ENCODE peak calls at places on chromosomes 2 and 18, in ten cellular contexts. V, S, N, H, J, T, Y, A, P and Z are unnamed samples.

GRCh38 chr2:105403785-105404698 is 5.2 kb upstream of the FHL2 start:
- DNase-seq in V (peak; percentile 61), S (no peak), N (no peak), H (no peak), J (no peak), T (no peak), Y (no peak), A (no peak), P (no peak), Z (no peak)

GRCh38 chr2:115427436-115427835 is 985.0 kb downstream of the DPP10 start:
- DNase-seq in V (no peak), S (no peak), N (no peak), H (no peak), J (no peak), T (no peak), Y (no peak), A (no peak), P (no peak), Z (no peak)

GRCh38 chr2:236607471-236608307 is 38.1 kb downstream of the ACKR3 start:
- DNase-seq in V (no peak), S (peak; percentile 31), N (no peak), H (no peak), J (no peak), T (no peak), Y (no peak), A (no peak), P (no peak), Z (no peak)

GRCh38 chr18:59220164-59220783 is 316 bp downstream of the GRP start:
- DNase-seq in V (no peak), S (no peak), N (no peak), H (no peak), J (no peak), T (no peak), Y (peak; percentile 41), A (no peak), P (peak; percentile 57), Z (no peak)

GRCh38 chr2:103161456-103162289 is 399.8 kb downstream of the TMEM182 start:
- DNase-seq in V (peak; percentile 61), S (no peak), N (no peak), H (no peak), J (peak; percentile 5), T (no peak), Y (peak; percentile 76), A (no peak), P (no peak), Z (no peak)

GRCh38 chr2:100173907-100174525 is 31.6 kb upstream of the AFF3 start:
- DNase-seq in V (no peak), S (no peak), N (no peak), H (no peak), J (no peak), T (no peak), Y (no peak), A (no peak), P (no peak), Z (no peak)

GRCh38 chr18:56185126-56185525 is 453.3 kb downstream of the TXNL1 start:
- DNase-seq in V (no peak), S (no peak), N (no peak), H (no peak), J (no peak), T (no peak), Y (no peak), A (no peak), P (no peak), Z (no peak)

GRCh38 chr18:7117390-7118355 is at the start of gene LAMA1:
- DNase-seq in V (no peak), S (peak; percentile 72), N (no peak), H (no peak), J (no peak), T (no peak), Y (peak; percentile 89), A (no peak), P (peak; percentile 81), Z (no peak)

GRCh38 chr2:123670286-123670685 is 354.8 kb upstream of the CNTNAP5 start:
- DNase-seq in V (no peak), S (no peak), N (no peak), H (no peak), J (no peak), T (no peak), Y (no peak), A (no peak), P (no peak), Z (no peak)

GRCh38 chr2:85971369-85971768 is 82.6 kb upstream of the ST3GAL5 start:
- DNase-seq in V (no peak), S (no peak), N (no peak), H (no peak), J (no peak), T (no peak), Y (no peak), A (no peak), P (no peak), Z (no peak)

GRCh38 chr2:138632066-138632465 is 130.5 kb downstream of the SPOPL start:
- DNase-seq in V (no peak), S (no peak), N (no peak), H (no peak), J (no peak), T (no peak), Y (no peak), A (no peak), P (no peak), Z (no peak)

GRCh38 chr18:56200381-56200831 is 438.0 kb downstream of the TXNL1 start:
- DNase-seq in V (no peak), S (no peak), N (no peak), H (no peak), J (no peak), T (no peak), Y (no peak), A (no peak), P (no peak), Z (no peak)

GRCh38 chr2:173659522-173659921 is 304.9 kb downstream of the CDCA7 start:
- DNase-seq in V (no peak), S (no peak), N (no peak), H (no peak), J (no peak), T (no peak), Y (no peak), A (no peak), P (no peak), Z (no peak)

GRCh38 chr2:240339411-240340360 is 95.8 kb upstream of the GPC1 start:
- DNase-seq in V (no peak), S (no peak), N (no peak), H (no peak), J (no peak), T (peak; percentile 81), Y (no peak), A (no peak), P (peak; percentile 58), Z (peak; percentile 61)

GRCh38 chr2:219495531-219496122 is 3.1 kb upstream of the GMPPA start:
- DNase-seq in V (peak; percentile 71), S (no peak), N (no peak), H (peak; percentile 84), J (no peak), T (no peak), Y (peak; percentile 87), A (peak; percentile 54), P (no peak), Z (peak; percentile 86)

GRCh38 chr18:68053290-68053689 is 536.8 kb upstream of the DSEL start:
- DNase-seq in V (no peak), S (no peak), N (no peak), H (no peak), J (no peak), T (no peak), Y (no peak), A (no peak), P (no peak), Z (no peak)

GRCh38 chr2:157692768-157693167 is 64.1 kb upstream of the ACVR1C start:
- DNase-seq in V (no peak), S (no peak), N (no peak), H (no peak), J (no peak), T (no peak), Y (no peak), A (no peak), P (no peak), Z (no peak)

GRCh38 chr2:201420442-201421113 is 30.7 kb downstream of the TRAK2 start:
- DNase-seq in V (no peak), S (no peak), N (no peak), H (no peak), J (no peak), T (no peak), Y (no peak), A (no peak), P (no peak), Z (no peak)
- H3K27ac ChIP-seq in V (peak overlapping the region; percentile 61), S (no peak overlapping the region), N (no peak overlapping the region), H (no peak overlapping the region), J (peak overlapping the region; percentile 14), T (no peak overlapping the region), Y (no peak overlapping the region), A (no peak overlapping the region), P (no peak overlapping the region), Z (no peak overlapping the region)

GRCh38 chr2:27441958-27442281 is 261 bp upstream of the KRTCAP3 start:
- DNase-seq in V (no peak), S (no peak), N (no peak), H (no peak), J (no peak), T (no peak), Y (no peak), A (no peak), P (no peak), Z (no peak)
- TF ChIP-seq CTCF in V (no peak), S (peak; percentile 20), N (no peak), H (no peak), J (no peak), T (no peak), Y (no peak), A (peak; percentile 53), P (no peak), Z (no peak)

GRCh38 chr2:203432811-203433210 is 102.3 kb downstream of the RAPH1 start:
- DNase-seq in V (no peak), S (no peak), N (no peak), H (no peak), J (no peak), T (no peak), Y (no peak), A (no peak), P (no peak), Z (no peak)
- H3K4me3 ChIP-seq in V (no peak overlapping the region), S (no peak overlapping the region), N (no peak overlapping the region), H (no peak overlapping the region), J (no peak overlapping the region), T (no peak overlapping the region), Y (no peak overlapping the region), A (no peak overlapping the region), P (no peak overlapping the region), Z (no peak overlapping the region)

GRCh38 chr2:120204417-120204816 is 18.8 kb downstream of the TMEM185B start:
- DNase-seq in V (no peak), S (no peak), N (no peak), H (no peak), J (no peak), T (no peak), Y (no peak), A (no peak), P (no peak), Z (no peak)

GRCh38 chr2:120204945-120205670 is 18.1 kb downstream of the TMEM185B start:
- DNase-seq in V (no peak), S (no peak), N (no peak), H (no peak), J (no peak), T (no peak), Y (no peak), A (no peak), P (no peak), Z (no peak)

GRCh38 chr2:120204022-120204405 is 19.2 kb downstream of the TMEM185B start:
- DNase-seq in V (no peak), S (no peak), N (no peak), H (no peak), J (no peak), T (no peak), Y (no peak), A (no peak), P (no peak), Z (no peak)

GRCh38 chr2:120203341-120204021 is 19.7 kb downstream of the TMEM185B start:
- DNase-seq in V (no peak), S (peak; percentile 68), N (no peak), H (no peak), J (no peak), T (no peak), Y (no peak), A (no peak), P (no peak), Z (no peak)

GRCh38 chr2:120205901-120206581 is 17.2 kb downstream of the TMEM185B start:
- DNase-seq in V (no peak), S (no peak), N (no peak), H (no peak), J (no peak), T (no peak), Y (peak; percentile 23), A (no peak), P (no peak), Z (no peak)
- H3K27ac ChIP-seq in V (no peak overlapping the region), S (no peak overlapping the region), N (no peak overlapping the region), H (no peak overlapping the region), J (no peak overlapping the region), T (no peak overlapping the region), Y (no peak overlapping the region), A (no peak overlapping the region), P (no peak overlapping the region), Z (no peak overlapping the region)